ENCODE peak calls at places on chromosomes 4 and X, in nine cellular contexts. U is renal cortical epithelial cell; B is HTR-8/SVneo; I is cardiac fibroblast; H is CD4-positive, CD25-positive, alpha-beta regulatory T cell; W is CD8-positive, alpha-beta T cell; N is substantia nigra; S is GM12891; G is skeletal muscle cell. F is an unnamed sample.

GRCh38 chr4:56197387-56197786 is 189.9 kb downstream of the AASDH start:
- DNase-seq in B (no peak), N (no peak), G (no peak), I (peak; percentile 50), U (peak; percentile 27), W (no peak), S (no peak), H (no peak), F (no peak)

GRCh38 chr4:55609393-55609821 is 17.4 kb upstream of the PDCL2 start:
- DNase-seq in N (no peak), U (peak; percentile 20), B (no peak), H (no peak), G (peak; percentile 2), I (peak; percentile 32), S (no peak), W (no peak), F (peak; percentile 67)

GRCh38 chr4:16721618-16722291 is 176.7 kb downstream of the LDB2 start:
- DNase-seq in N (no peak), G (peak; percentile 5), H (no peak), S (no peak), U (no peak), I (peak; percentile 89), W (no peak), B (peak; percentile 6), F (peak; percentile 43)

GRCh38 chrX:63713510-63713909 is 71.5 kb downstream of the ARHGEF9 start:
- DNase-seq in U (peak; percentile 4), B (no peak), S (no peak), G (no peak), W (no peak), H (no peak), N (no peak), I (peak; percentile 61), F (peak; percentile 21)

GRCh38 chr4:141389649-141390048 is 169.0 kb downstream of the ZNF330 start:
- DNase-seq in I (no peak), W (no peak), G (no peak), N (no peak), S (no peak), U (no peak), H (no peak), B (no peak), F (no peak)

GRCh38 chr4:21790437-21791029 is 158.0 kb downstream of the KCNIP4 start:
- DNase-seq in I (peak; percentile 70), G (no peak), S (no peak), W (no peak), N (no peak), B (no peak), H (no peak), U (peak; percentile 41), F (no peak)

GRCh38 chrX:65587616-65588526 is 53.3 kb upstream of the LAS1L start:
- DNase-seq in S (no peak), I (peak; percentile 86), U (peak; percentile 45), H (no peak), W (no peak), G (peak; percentile 47), N (peak; percentile 24), B (no peak), F (peak; percentile 61)

GRCh38 chrX:36957425-36958328 is 50.5 kb upstream of the FAM47C start:
- DNase-seq in H (no peak), B (peak; percentile 5), N (no peak), W (no peak), S (no peak), U (peak; percentile 1), I (no peak), G (no peak), F (peak; percentile 9)

GRCh38 chr4:18390655-18391369 is 369.3 kb upstream of the LCORL start:
- DNase-seq in I (no peak), U (peak; percentile 92), S (no peak), B (no peak), N (no peak), H (no peak), G (no peak), W (no peak), F (peak; percentile 13)

GRCh38 chr4:47668810-47669408 is 169.0 kb downstream of the CORIN start:
- DNase-seq in H (peak; percentile 36), U (peak; percentile 53), W (no peak), G (no peak), N (peak; percentile 2), I (peak; percentile 61), S (no peak), B (peak; percentile 32), F (peak; percentile 53)

GRCh38 chrX:1400731-1401471 is 9.0 kb upstream of the SLC25A6 start:
- DNase-seq in B (no peak), I (no peak), H (no peak), N (no peak), G (no peak), W (no peak), S (no peak), U (no peak), F (no peak)

GRCh38 chrX:10564484-10564883 is 55.9 kb downstream of the MID1 start:
- DNase-seq in U (no peak), S (no peak), B (no peak), W (no peak), N (no peak), G (no peak), I (no peak), H (no peak), F (no peak)

GRCh38 chr4:105651879-105652640 is 56.4 kb downstream of the INTS12 start:
- DNase-seq in N (no peak), W (no peak), H (no peak), G (no peak), U (peak; percentile 91), B (no peak), I (no peak), S (no peak), F (no peak)

GRCh38 chr4:184408021-184408710 is 66.2 kb downstream of the IRF2 start:
- DNase-seq in I (peak; percentile 71), G (peak; percentile 76), S (no peak), H (no peak), U (peak; percentile 52), B (peak; percentile 21), W (no peak), N (no peak), F (peak; percentile 56)

GRCh38 chr4:23904639-23905061 is 14.8 kb upstream of the PPARGC1A start:
- DNase-seq in H (no peak), U (no peak), G (no peak), W (no peak), I (no peak), S (no peak), B (no peak), N (no peak), F (no peak)

GRCh38 chrX:47232803-47233332 is at the start of gene USP11:
- DNase-seq in N (peak; percentile 19), U (no peak), G (no peak), I (peak; percentile 60), B (peak; percentile 46), H (peak; percentile 61), W (peak; percentile 46), S (peak; percentile 30), F (peak; percentile 33)

GRCh38 chr4:7037425-7037824 is 5.7 kb upstream of the TADA2B start:
- DNase-seq in B (no peak), W (no peak), N (no peak), H (no peak), S (no peak), I (no peak), U (peak; percentile 18), G (no peak), F (no peak)

GRCh38 chrX:41137589-41137988 is 52.3 kb downstream of the USP9X start:
- DNase-seq in H (no peak), B (no peak), S (no peak), W (no peak), I (no peak), U (peak; percentile 13), G (no peak), N (no peak), F (no peak)

GRCh38 chr4:73867783-73868182 is 1.4 kb upstream of the CXCL1 start:
- DNase-seq in G (no peak), S (no peak), N (no peak), W (no peak), I (no peak), B (no peak), U (peak; percentile 91), H (no peak), F (no peak)

GRCh38 chrX:51459125-51459524 is 37.3 kb downstream of the NUDT11 start:
- DNase-seq in H (peak; percentile 9), U (peak; percentile 3), W (no peak), I (peak; percentile 34), N (no peak), G (no peak), S (no peak), B (no peak), F (no peak)

GRCh38 chrX:8864151-8864550 is 63.0 kb upstream of the FAM9A start:
- DNase-seq in N (no peak), W (no peak), U (no peak), S (no peak), I (no peak), H (no peak), G (no peak), B (no peak), F (no peak)

GRCh38 chr4:139176299-139177048 is 544 bp downstream of the ELF2 start:
- DNase-seq in U (peak; percentile 60), W (peak; percentile 41), I (peak; percentile 84), S (no peak), G (no peak), N (peak; percentile 73), B (peak; percentile 57), H (peak; percentile 55), F (peak; percentile 85)

GRCh38 chr4:2745981-2746806 is 9.9 kb downstream of the TNIP2 start:
- DNase-seq in N (no peak), S (peak; percentile 87), G (no peak), B (peak; percentile 70), U (peak; percentile 57), W (peak; percentile 68), I (peak; percentile 16), H (peak; percentile 59), F (peak; percentile 70)